ENCODE peak calls at places on chromosomes 16 and 17, in ten cellular contexts. S is GM04504; Z is GM19239; Y is tibial nerve; U is T-helper 17 cell; J is fibroblast of lung; C is left ventricle myocardium inferior; W is stimulated activated CD8-positive, alpha-beta memory T cell treated with anti-CD3 and anti-CD28 coated beads, Interleukin-4, amount 100 ng/mL, for 1 hour; H is HTR-8/SVneo; A is AG20443. D is an unnamed sample.
A peak's percentile ranks its signal among the peaks of the same experiment; 100 is the strongest.

GRCh38 chr17:56009795-56010715 is 143.2 kb upstream of the ANKFN1 start:
- DNase-seq in W (no peak), A (peak; percentile 8), C (no peak), S (no peak), J (no peak), Y (no peak), H (no peak), Z (no peak), U (no peak), D (no peak)

GRCh38 chr17:62627904-62628603 is 584 bp downstream of the MRC2 start:
- DNase-seq in W (no peak), H (peak; percentile 53), C (peak; percentile 54), S (no peak), A (peak; percentile 82), J (peak; percentile 78), Y (no peak), U (no peak), Z (no peak), D (no peak)

GRCh38 chr17:82871056-82871775 is 31.4 kb upstream of the ZNF750 start:
- DNase-seq in U (no peak), A (no peak), C (no peak), J (no peak), Y (no peak), Z (peak; percentile 81), H (no peak), S (no peak), W (no peak), D (peak; percentile 82)

GRCh38 chr17:76166906-76167305 is 25.9 kb upstream of the FOXJ1 start:
- DNase-seq in J (no peak), A (no peak), S (no peak), H (no peak), C (no peak), W (no peak), U (no peak), Y (no peak), Z (no peak), D (no peak)

GRCh38 chr16:83143788-83144187 is 517.0 kb downstream of the CDH13 start:
- DNase-seq in U (no peak), S (no peak), A (peak; percentile 17), W (no peak), J (peak; percentile 74), Z (no peak), C (no peak), Y (no peak), H (no peak), D (no peak)

GRCh38 chr17:9255838-9256237 is 234.5 kb downstream of the NTN1 start:
- DNase-seq in W (no peak), Y (no peak), S (no peak), C (no peak), U (no peak), H (no peak), Z (no peak), J (no peak), A (no peak), D (no peak)

GRCh38 chr17:82974136-82974952 is 105.1 kb upstream of the METRNL start:
- DNase-seq in S (no peak), C (no peak), Y (no peak), U (no peak), Z (no peak), A (no peak), H (no peak), W (no peak), J (no peak), D (no peak)

GRCh38 chr17:17913695-17914332 is 58.4 kb downstream of the TOM1L2 start:
- DNase-seq in J (peak; percentile 87), A (peak; percentile 93), Y (no peak), Z (peak; percentile 62), U (no peak), H (peak; percentile 99), W (no peak), C (peak; percentile 42), S (peak; percentile 90), D (no peak)

GRCh38 chr16:2511128-2511785 is 2.5 kb upstream of the ATP6V0C start:
- DNase-seq in C (peak; percentile 68), U (no peak), S (no peak), W (no peak), H (no peak), A (peak; percentile 86), Z (no peak), Y (peak; percentile 65), J (peak; percentile 70), D (no peak)

GRCh38 chr17:15782809-15783208 is 50.7 kb downstream of the TBC1D26 start:
- DNase-seq in A (peak; percentile 75), Z (no peak), Y (no peak), S (no peak), H (no peak), W (no peak), U (no peak), J (peak; percentile 55), C (peak; percentile 70), D (no peak)

GRCh38 chr16:68564367-68564985 is 25.4 kb downstream of the ZFP90 start:
- DNase-seq in Y (no peak), C (no peak), A (no peak), Z (no peak), H (no peak), W (no peak), U (no peak), S (no peak), J (peak; percentile 29), D (no peak)

GRCh38 chr16:30934827-30935557 is 11.6 kb downstream of the FBXL19 start:
- DNase-seq in Z (no peak), Y (no peak), J (peak; percentile 45), A (peak; percentile 66), U (no peak), H (peak; percentile 50), S (no peak), C (no peak), W (no peak), D (no peak)

GRCh38 chr17:3796822-3797170 is 4.2 kb downstream of the ITGAE start:
- DNase-seq in S (no peak), A (no peak), J (no peak), C (no peak), U (no peak), Y (no peak), Z (peak; percentile 36), H (no peak), W (no peak), D (no peak)

GRCh38 chr17:46822388-46822921 is 4.0 kb upstream of the WNT3 start:
- DNase-seq in U (no peak), S (no peak), H (no peak), J (no peak), A (no peak), Z (no peak), C (no peak), W (no peak), Y (no peak), D (no peak)

GRCh38 chr16:21597571-21598030 is 1.8 kb upstream of the METTL9 start:
- DNase-seq in W (no peak), U (no peak), H (no peak), S (no peak), C (no peak), J (no peak), A (no peak), Y (no peak), Z (no peak), D (no peak)

GRCh38 chr16:27772093-27772820 is 222.3 kb downstream of the KATNIP start:
- DNase-seq in U (no peak), C (no peak), W (no peak), Z (no peak), S (no peak), A (no peak), J (no peak), Y (no peak), H (no peak), D (no peak)

GRCh38 chr17:63387941-63388340 is 58.2 kb downstream of the CYB561 start:
- DNase-seq in S (no peak), H (no peak), Y (no peak), J (no peak), W (no peak), U (no peak), Z (no peak), A (no peak), C (no peak), D (no peak)